ENCODE peak calls at places on chromosomes 1 and 21, in five cellular contexts. One of them, this sample, is unnamed.

GRCh38 chr21:37916795-37917142 is 512 bp upstream of the KCNJ6 start:
- DNase-seq in coronary artery: no peak
- DNase-seq in heart left ventricle: no peak
- DNase-seq in ascending aorta: no peak
- DNase-seq in psoas muscle: no peak
- DNase-seq in this sample: no peak

GRCh38 chr1:154295408-154296235 is 23.2 kb downstream of the HAX1 start:
- DNase-seq in heart left ventricle: no peak
- DNase-seq in ascending aorta: no peak
- DNase-seq in coronary artery: no peak
- DNase-seq in psoas muscle: no peak
- DNase-seq in this sample: no peak

GRCh38 chr1:106502659-106503058 is 553.8 kb upstream of the PRMT6 start:
- DNase-seq in psoas muscle: no peak
- DNase-seq in heart left ventricle: no peak
- DNase-seq in ascending aorta: no peak
- DNase-seq in coronary artery: no peak
- DNase-seq in this sample: no peak

GRCh38 chr1:116820362-116820761 is 66.1 kb downstream of the CD2 start:
- DNase-seq in heart left ventricle: peak; percentile 58
- DNase-seq in coronary artery: no peak
- DNase-seq in psoas muscle: no peak
- DNase-seq in ascending aorta: no peak
- DNase-seq in this sample: peak; percentile 21

GRCh38 chr1:21245688-21246229 is 44.5 kb downstream of the ECE1 start:
- DNase-seq in ascending aorta: no peak
- DNase-seq in heart left ventricle: no peak
- DNase-seq in psoas muscle: no peak
- DNase-seq in coronary artery: no peak
- DNase-seq in this sample: no peak

GRCh38 chr1:73953186-73953585 is 244.8 kb downstream of the LRRIQ3 start:
- DNase-seq in coronary artery: no peak
- DNase-seq in ascending aorta: no peak
- DNase-seq in heart left ventricle: no peak
- DNase-seq in psoas muscle: no peak
- DNase-seq in this sample: no peak

GRCh38 chr1:208061118-208061517 is 150.2 kb upstream of the CD34 start:
- DNase-seq in psoas muscle: no peak
- DNase-seq in heart left ventricle: no peak
- DNase-seq in ascending aorta: no peak
- DNase-seq in coronary artery: no peak
- DNase-seq in this sample: no peak

GRCh38 chr1:155174334-155175280 is 958 bp downstream of the TRIM46 start:
- DNase-seq in psoas muscle: no peak
- DNase-seq in coronary artery: peak; percentile 74
- DNase-seq in ascending aorta: no peak
- DNase-seq in heart left ventricle: no peak
- DNase-seq in this sample: no peak

GRCh38 chr21:36879827-36880226 is 86.6 kb downstream of the HLCS start:
- DNase-seq in ascending aorta: no peak
- DNase-seq in psoas muscle: no peak
- DNase-seq in heart left ventricle: no peak
- DNase-seq in coronary artery: no peak
- DNase-seq in this sample: no peak

GRCh38 chr1:98739762-98740161 is 78.2 kb downstream of the SNX7 start:
- DNase-seq in heart left ventricle: no peak
- DNase-seq in psoas muscle: no peak
- DNase-seq in coronary artery: no peak
- DNase-seq in ascending aorta: no peak
- DNase-seq in this sample: no peak

GRCh38 chr1:91226741-91227140 is 177.9 kb downstream of the HFM1 start:
- DNase-seq in heart left ventricle: no peak
- DNase-seq in psoas muscle: no peak
- DNase-seq in coronary artery: no peak
- DNase-seq in ascending aorta: no peak
- DNase-seq in this sample: no peak

GRCh38 chr1:239478069-239478468 is 91.7 kb downstream of the CHRM3 start:
- DNase-seq in heart left ventricle: no peak
- DNase-seq in psoas muscle: no peak
- DNase-seq in coronary artery: no peak
- DNase-seq in ascending aorta: no peak
- DNase-seq in this sample: no peak

GRCh38 chr1:244231572-244232315 is 180.7 kb downstream of the ZBTB18 start:
- DNase-seq in psoas muscle: peak; percentile 83
- DNase-seq in ascending aorta: no peak
- DNase-seq in heart left ventricle: no peak
- DNase-seq in coronary artery: no peak
- DNase-seq in this sample: no peak

GRCh38 chr1:110209715-110210603 is at the start of gene KCNC4:
- DNase-seq in psoas muscle: peak; percentile 93
- DNase-seq in heart left ventricle: peak; percentile 94
- DNase-seq in coronary artery: peak; percentile 92
- DNase-seq in ascending aorta: peak; percentile 50
- DNase-seq in this sample: no peak

GRCh38 chr1:52139817-52140540 is 1.9 kb upstream of the ZFYVE9 start:
- DNase-seq in heart left ventricle: no peak
- DNase-seq in coronary artery: no peak
- DNase-seq in psoas muscle: no peak
- DNase-seq in ascending aorta: no peak
- DNase-seq in this sample: peak; percentile 43

GRCh38 chr1:9612162-9612845 is 23.6 kb downstream of the TMEM201 start:
- DNase-seq in psoas muscle: no peak
- DNase-seq in coronary artery: no peak
- DNase-seq in ascending aorta: no peak
- DNase-seq in heart left ventricle: no peak
- DNase-seq in this sample: no peak

GRCh38 chr1:76865696-76866291 is 1.5 kb upstream of the ST6GALNAC5 start:
- DNase-seq in ascending aorta: no peak
- DNase-seq in coronary artery: no peak
- DNase-seq in heart left ventricle: no peak
- DNase-seq in psoas muscle: no peak
- DNase-seq in this sample: no peak

GRCh38 chr1:38179423-38179822 is 132.8 kb upstream of the POU3F1 start:
- DNase-seq in psoas muscle: peak; percentile 65
- DNase-seq in ascending aorta: no peak
- DNase-seq in heart left ventricle: peak; percentile 54
- DNase-seq in coronary artery: no peak
- DNase-seq in this sample: no peak

GRCh38 chr1:1259540-1259939 is 13.0 kb upstream of the C1QTNF12 start:
- DNase-seq in coronary artery: no peak
- DNase-seq in ascending aorta: no peak
- DNase-seq in psoas muscle: no peak
- DNase-seq in heart left ventricle: no peak
- DNase-seq in this sample: no peak

GRCh38 chr1:154951901-154952657 is 3.8 kb downstream of the PBXIP1 start:
- DNase-seq in psoas muscle: peak; percentile 51
- DNase-seq in heart left ventricle: no peak
- DNase-seq in coronary artery: no peak
- DNase-seq in ascending aorta: no peak
- DNase-seq in this sample: no peak

GRCh38 chr1:237814319-237814924 is 76.3 kb downstream of the ZP4 start:
- DNase-seq in ascending aorta: no peak
- DNase-seq in coronary artery: no peak
- DNase-seq in heart left ventricle: no peak
- DNase-seq in psoas muscle: no peak
- DNase-seq in this sample: no peak

GRCh38 chr1:85047472-85048295 is 616 bp downstream of the MCOLN3 start:
- DNase-seq in ascending aorta: no peak
- DNase-seq in coronary artery: no peak
- DNase-seq in psoas muscle: no peak
- DNase-seq in heart left ventricle: no peak
- DNase-seq in this sample: no peak

GRCh38 chr1:207014728-207015127 is 17.8 kb downstream of the C1orf116 start:
- DNase-seq in psoas muscle: no peak
- DNase-seq in coronary artery: no peak
- DNase-seq in heart left ventricle: no peak
- DNase-seq in ascending aorta: no peak
- DNase-seq in this sample: no peak

GRCh38 chr1:6601049-6601864 is 1.4 kb downstream of the KLHL21 start:
- DNase-seq in ascending aorta: peak; percentile 86
- DNase-seq in psoas muscle: peak; percentile 92
- DNase-seq in coronary artery: peak; percentile 95
- DNase-seq in heart left ventricle: peak; percentile 75
- DNase-seq in this sample: peak; percentile 82

GRCh38 chr1:151222130-151222529 is 23.8 kb downstream of the PIP5K1A start:
- DNase-seq in psoas muscle: no peak
- DNase-seq in coronary artery: no peak
- DNase-seq in heart left ventricle: no peak
- DNase-seq in ascending aorta: no peak
- DNase-seq in this sample: no peak

GRCh38 chr1:14017531-14017961 is 317.6 kb downstream of the PRDM2 start:
- DNase-seq in psoas muscle: no peak
- DNase-seq in ascending aorta: no peak
- DNase-seq in coronary artery: no peak
- DNase-seq in heart left ventricle: no peak
- DNase-seq in this sample: no peak

GRCh38 chr1:200780545-200781444 is 42.1 kb downstream of the CAMSAP2 start:
- DNase-seq in ascending aorta: no peak
- DNase-seq in coronary artery: no peak
- DNase-seq in heart left ventricle: no peak
- DNase-seq in psoas muscle: no peak
- DNase-seq in this sample: no peak

GRCh38 chr21:45698493-45698947 is 55.0 kb downstream of the PCBP3 start:
- DNase-seq in ascending aorta: peak; percentile 33
- DNase-seq in heart left ventricle: peak; percentile 46
- DNase-seq in psoas muscle: no peak
- DNase-seq in coronary artery: no peak
- DNase-seq in this sample: peak; percentile 55

DNA sequence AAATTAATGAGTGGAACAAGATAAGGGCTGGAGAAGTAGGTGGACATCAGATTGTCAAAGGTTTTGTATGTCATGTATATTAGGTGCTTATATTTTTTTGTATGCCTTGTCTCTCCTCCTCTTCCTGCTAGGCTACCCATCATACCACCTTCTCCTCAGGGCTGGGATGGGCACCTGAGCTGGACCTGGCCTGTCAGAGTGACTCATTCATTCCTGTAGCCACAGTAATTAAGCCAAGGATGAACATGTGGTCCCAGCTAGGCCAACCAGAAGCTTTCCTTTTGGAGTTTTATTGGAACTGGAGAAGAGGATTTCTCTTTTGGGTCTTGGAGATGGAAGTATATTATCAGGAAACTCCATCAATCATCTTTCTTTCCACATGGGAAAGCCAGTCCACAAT is 21.2 kb downstream of the PTGS2 start:
- DNase-seq in ascending aorta: no peak
- DNase-seq in heart left ventricle: no peak
- DNase-seq in coronary artery: no peak
- DNase-seq in psoas muscle: no peak
- DNase-seq in this sample: no peak
- H3K27ac ChIP-seq in ascending aorta: no peak overlapping the region
- H3K27ac ChIP-seq in heart left ventricle: no peak overlapping the region
- H3K27ac ChIP-seq in coronary artery: no peak overlapping the region
- H3K27ac ChIP-seq in psoas muscle: no peak overlapping the region
- H3K27ac ChIP-seq in this sample: no peak overlapping the region

GRCh38 chr1:43238104-43238503 is 31.7 kb upstream of the TMEM125 start:
- DNase-seq in psoas muscle: peak; percentile 57
- DNase-seq in coronary artery: no peak
- DNase-seq in heart left ventricle: peak; percentile 73
- DNase-seq in ascending aorta: no peak
- DNase-seq in this sample: peak; percentile 18
- TF ChIP-seq CTCF in psoas muscle: peak; percentile 49
- TF ChIP-seq CTCF in coronary artery: peak; percentile 33
- TF ChIP-seq CTCF in heart left ventricle: peak; percentile 79
- TF ChIP-seq CTCF in ascending aorta: no peak
- TF ChIP-seq CTCF in this sample: peak; percentile 74

GRCh38 chr21:27346041-27346448 is 379.2 kb upstream of the ADAMTS5 start:
- DNase-seq in coronary artery: no peak
- DNase-seq in heart left ventricle: no peak
- DNase-seq in ascending aorta: no peak
- DNase-seq in psoas muscle: no peak
- DNase-seq in this sample: no peak
- H3K4me3 ChIP-seq in coronary artery: no peak overlapping the region
- H3K4me3 ChIP-seq in heart left ventricle: no peak overlapping the region
- H3K4me3 ChIP-seq in ascending aorta: no peak overlapping the region
- H3K4me3 ChIP-seq in psoas muscle: no peak overlapping the region
- H3K4me3 ChIP-seq in this sample: no peak overlapping the region

GRCh38 chr1:181517181-181517875 is 34.0 kb downstream of the CACNA1E start:
- DNase-seq in ascending aorta: no peak
- DNase-seq in heart left ventricle: no peak
- DNase-seq in psoas muscle: no peak
- DNase-seq in coronary artery: no peak
- DNase-seq in this sample: no peak

GRCh38 chr1:181518152-181518551 is 34.8 kb downstream of the CACNA1E start:
- DNase-seq in psoas muscle: no peak
- DNase-seq in heart left ventricle: no peak
- DNase-seq in coronary artery: no peak
- DNase-seq in ascending aorta: no peak
- DNase-seq in this sample: no peak

GRCh38 chr1:181525104-181525721 is 41.9 kb downstream of the CACNA1E start:
- DNase-seq in ascending aorta: no peak
- DNase-seq in heart left ventricle: no peak
- DNase-seq in coronary artery: no peak
- DNase-seq in psoas muscle: no peak
- DNase-seq in this sample: no peak

DNA sequence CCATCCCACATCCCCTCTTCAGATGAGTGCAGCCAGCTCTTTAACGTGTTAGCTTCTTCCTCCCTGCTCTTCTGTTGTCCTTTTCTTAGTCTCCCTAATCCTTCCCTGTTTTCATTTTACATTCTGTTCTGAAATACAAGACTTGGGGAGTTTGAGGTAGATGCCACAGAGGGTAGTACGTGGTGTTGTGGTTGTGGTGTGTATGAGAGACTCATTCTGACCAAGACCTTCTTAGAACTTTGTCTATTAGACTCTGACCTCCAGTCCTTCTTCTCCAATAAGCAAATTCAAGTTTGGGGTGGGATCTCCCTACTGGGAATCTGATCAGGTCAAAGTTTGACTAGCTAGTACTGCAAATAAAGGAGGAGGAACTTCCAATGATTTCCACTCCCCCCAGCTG is 39.5 kb downstream of the CACNA1E start:
- DNase-seq in coronary artery: no peak
- DNase-seq in ascending aorta: no peak
- DNase-seq in psoas muscle: no peak
- DNase-seq in heart left ventricle: no peak
- DNase-seq in this sample: no peak
- H3K27ac ChIP-seq in coronary artery: no peak overlapping the region
- H3K27ac ChIP-seq in ascending aorta: no peak overlapping the region
- H3K27ac ChIP-seq in psoas muscle: no peak overlapping the region
- H3K27ac ChIP-seq in heart left ventricle: no peak overlapping the region
- H3K27ac ChIP-seq in this sample: no peak overlapping the region

This sample was measured in AG04450.